ENCODE peak calls at places on chromosomes 7 and 10, in nine cellular contexts. U, Q, S, L, C, M, W, A and O are unnamed samples.

GRCh38 chr7:98251251-98251843 is 685 bp downstream of the TECPR1 start:
- DNase-seq in W (peak), L (no peak), M (no peak), C (no peak), A (peak), U (no peak), S (peak), Q (no peak), O (no peak)

GRCh38 chr10:115854740-115855435 is 418.1 kb downstream of the GFRA1 start:
- DNase-seq in L (peak), S (no peak), A (no peak), U (no peak), C (peak), W (no peak), M (no peak), Q (no peak), O (no peak)

GRCh38 chr7:45921699-45922519 is 837 bp upstream of the IGFBP3 start:
- DNase-seq in L (peak), C (peak), U (no peak), Q (no peak), S (no peak), M (peak), W (peak), A (peak), O (no peak)

GRCh38 chr10:133460208-133460769 is 6.5 kb downstream of the SCART1 start:
- DNase-seq in S (no peak), A (no peak), M (no peak), W (no peak), U (no peak), L (no peak), C (no peak), Q (no peak), O (no peak)

GRCh38 chr10:1142596-1142995 is 86.4 kb downstream of the WDR37 start:
- DNase-seq in S (no peak), U (no peak), L (no peak), W (no peak), A (peak), C (no peak), M (no peak), Q (no peak), O (no peak)

GRCh38 chr10:6322805-6323204 is 120.1 kb downstream of the PFKFB3 start:
- DNase-seq in W (no peak), A (no peak), C (no peak), M (no peak), S (no peak), U (no peak), Q (no peak), L (no peak), O (no peak)

GRCh38 chr7:102004831-102005230 is 187.4 kb downstream of the CUX1 start:
- DNase-seq in C (no peak), L (no peak), U (no peak), W (no peak), S (no peak), Q (no peak), A (no peak), M (no peak), O (no peak)

GRCh38 chr10:13751191-13751764 is 164.5 kb downstream of the PRPF18 start:
- DNase-seq in Q (no peak), C (no peak), U (no peak), A (no peak), S (no peak), W (no peak), L (no peak), M (no peak), O (no peak)

GRCh38 chr7:92914645-92915044 is 78.3 kb upstream of the CDK6 start:
- DNase-seq in U (no peak), C (no peak), W (no peak), Q (no peak), S (no peak), L (no peak), A (no peak), M (no peak), O (no peak)

GRCh38 chr10:45547207-45547606 is 125.4 kb downstream of the ZFAND4 start:
- DNase-seq in A (no peak), L (no peak), W (no peak), S (no peak), C (no peak), Q (no peak), U (no peak), M (no peak), O (no peak)

GRCh38 chr10:61397175-61397986 is 55.8 kb downstream of the TMEM26 start:
- DNase-seq in W (no peak), C (no peak), S (no peak), M (no peak), A (no peak), L (peak), U (no peak), Q (no peak), O (peak)

GRCh38 chr10:12631787-12632562 is 282.6 kb downstream of the CAMK1D start:
- DNase-seq in A (peak), Q (no peak), M (no peak), S (peak), W (no peak), L (no peak), C (no peak), U (no peak), O (no peak)

DNA sequence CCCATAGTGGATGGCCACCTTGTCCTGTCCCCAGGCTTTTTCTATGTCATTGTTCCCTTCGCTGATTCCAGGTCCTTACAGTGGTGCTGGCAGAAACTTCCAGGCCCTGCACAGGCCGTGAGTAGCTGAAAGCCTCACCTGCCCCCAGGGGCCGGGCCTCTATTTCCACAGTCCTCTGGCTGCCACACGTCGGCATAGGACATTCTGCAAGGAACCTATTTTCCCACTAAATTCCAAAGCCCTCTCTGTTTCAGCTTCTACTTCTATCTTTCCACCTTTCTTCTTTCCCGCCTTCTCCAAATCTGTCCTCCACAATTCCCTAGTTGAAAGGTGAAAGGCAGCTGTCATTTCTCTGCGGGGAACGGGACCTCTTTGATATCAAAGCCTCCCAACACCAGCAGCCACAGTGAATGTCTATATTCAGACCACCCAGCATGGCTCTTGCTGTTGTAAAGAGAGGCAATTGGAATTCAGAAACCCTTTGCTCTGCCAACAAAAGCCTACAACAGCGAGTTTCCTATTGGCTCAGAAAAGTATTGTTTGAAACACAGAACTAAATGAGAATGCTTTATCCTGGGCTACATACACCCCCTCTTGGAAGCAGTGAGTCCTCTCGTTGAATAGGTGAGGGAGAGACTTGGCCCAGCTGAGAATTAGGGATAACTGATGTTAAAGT is 607.7 kb downstream of the GALNT17 start:
- DNase-seq in Q (no peak), M (no peak), A (no peak), W (no peak), U (no peak), L (no peak), C (no peak), S (no peak), O (no peak)
- TF ChIP-seq CTCF in Q (no peak), M (no peak), A (no peak), W (no peak), U (no peak), L (no peak), C (no peak), S (no peak), O (no peak)

GRCh38 chr10:96718304-96718990 is 1.9 kb downstream of the PIK3AP1 start:
- DNase-seq in L (no peak), Q (no peak), A (no peak), M (no peak), U (no peak), W (no peak), C (no peak), S (no peak), O (no peak)

GRCh38 chr10:96719850-96720421 is 378 bp downstream of the PIK3AP1 start:
- DNase-seq in Q (no peak), S (peak), C (no peak), A (peak), W (peak), M (peak), U (no peak), L (peak), O (no peak)

GRCh38 chr10:96720422-96721206 is at the start of gene PIK3AP1:
- DNase-seq in W (peak), Q (no peak), L (no peak), C (peak), S (peak), A (peak), U (no peak), M (peak), O (no peak)

GRCh38 chr10:96719205-96719604 is 1.1 kb downstream of the PIK3AP1 start:
- DNase-seq in A (no peak), M (no peak), C (no peak), W (no peak), S (no peak), Q (no peak), U (no peak), L (no peak), O (no peak)

GRCh38 chr10:96721207-96721572 is 876 bp upstream of the PIK3AP1 start:
- DNase-seq in W (no peak), C (no peak), A (no peak), L (no peak), M (peak), U (no peak), S (no peak), Q (no peak), O (no peak)
- H3K4me3 ChIP-seq in W (peak), C (no peak), A (no peak), L (no peak), M (peak), U (no peak), S (peak), Q (no peak), O (no peak)

GRCh38 chr10:113062977-113063967 is 113.2 kb downstream of the TCF7L2 start:
- DNase-seq in S (no peak), C (no peak), L (no peak), M (peak), A (no peak), Q (no peak), W (no peak), U (no peak), O (no peak)
- TF ChIP-seq CTCF in S (no peak), C (no peak), L (no peak), M (peak), A (no peak), Q (peak), W (no peak), U (no peak), O (no peak)

DNA sequence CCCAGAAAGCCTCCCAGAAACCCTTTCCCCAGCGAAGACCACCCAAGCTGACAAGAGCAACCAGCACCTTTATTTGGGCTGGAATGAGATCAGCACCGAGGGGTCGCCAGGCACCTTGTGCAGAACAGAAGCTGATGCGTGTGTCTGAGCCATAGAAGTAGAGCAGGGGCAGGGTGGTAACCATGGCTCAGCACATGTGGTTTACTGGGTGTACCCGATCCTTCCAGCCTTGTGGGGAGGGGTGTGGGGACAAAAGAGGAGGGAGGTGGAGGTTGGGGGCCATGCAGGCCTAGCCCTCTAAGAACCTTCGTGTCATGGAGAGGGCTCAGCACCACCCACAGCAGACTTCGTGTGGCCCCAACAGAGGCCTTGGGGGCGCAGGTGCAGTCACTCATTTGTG is 84.0 kb upstream of the GTF2I start:
- DNase-seq in M (no peak), L (no peak), S (no peak), A (no peak), U (no peak), C (no peak), Q (no peak), W (no peak), O (no peak)
- H3K4me3 ChIP-seq in M (no peak), L (no peak), S (no peak), A (no peak), U (no peak), C (no peak), Q (no peak), W (no peak), O (no peak)